ENCODE peak calls at places on chromosomes 16 and 17, in five cellular contexts. F is transverse colon, B is heart left ventricle, Q is A549, M is gastrocnemius medialis. K is an unnamed sample.

GRCh38 chr16:4273858-4274291 is 1.1 kb upstream of the TFAP4 start:
- DNase-seq in F (peak), B (peak), Q (peak), M (no peak), K (peak)

GRCh38 chr16:17194190-17194780 is 276.5 kb downstream of the XYLT1 start:
- DNase-seq in F (peak), B (peak), M (peak), Q (no peak), K (no peak)

GRCh38 chr16:55479560-55480197 is 681 bp downstream of the MMP2 start:
- DNase-seq in M (no peak), B (no peak), Q (no peak), F (no peak), K (no peak)

GRCh38 chr16:3216263-3216640 is 18.7 kb downstream of the ZNF200 start:
- DNase-seq in Q (no peak), M (no peak), F (no peak), B (no peak), K (no peak)

GRCh38 chr17:28457890-28458289 is 15.6 kb upstream of the SLC13A2 start:
- DNase-seq in Q (no peak), F (no peak), M (no peak), B (no peak), K (no peak)

GRCh38 chr17:38750312-38751121 is 2.0 kb upstream of the PSMB3 start:
- DNase-seq in M (no peak), B (no peak), F (no peak), Q (no peak), K (no peak)

GRCh38 chr17:53588317-53588716 is 234.4 kb upstream of the KIF2B start:
- DNase-seq in F (no peak), B (no peak), M (no peak), Q (no peak), K (no peak)

GRCh38 chr17:54172654-54173316 is 350.1 kb downstream of the KIF2B start:
- DNase-seq in M (no peak), B (no peak), Q (peak), F (no peak), K (no peak)

GRCh38 chr17:83080641-83081560 is 1.5 kb downstream of the METRNL start:
- DNase-seq in F (peak), M (no peak), B (no peak), Q (no peak), K (no peak)

GRCh38 chr17:58829172-58829637 is 73.6 kb downstream of the PPM1E start:
- DNase-seq in M (no peak), Q (no peak), B (no peak), F (peak), K (no peak)

GRCh38 chr16:17171250-17172143 is 299.3 kb downstream of the XYLT1 start:
- DNase-seq in F (no peak), M (no peak), B (no peak), Q (no peak), K (no peak)

GRCh38 chr16:85751665-85752501 is 987 bp upstream of the C16orf74 start:
- DNase-seq in Q (no peak), F (no peak), B (no peak), M (no peak), K (no peak)

GRCh38 chr17:918102-918740 is 61.4 kb downstream of the NXN start:
- DNase-seq in M (no peak), Q (no peak), B (no peak), F (no peak), K (no peak)

GRCh38 chr16:27712251-27712711 is 162.3 kb downstream of the KATNIP start:
- DNase-seq in M (no peak), F (no peak), Q (no peak), B (no peak), K (no peak)

GRCh38 chr17:34218757-34219156 is 36.3 kb upstream of the CCL2 start:
- DNase-seq in Q (no peak), M (no peak), F (no peak), B (no peak), K (no peak)

GRCh38 chr16:727291-727977 is 528 bp downstream of the HAGHL start:
- DNase-seq in F (peak), Q (no peak), B (no peak), M (no peak), K (no peak)

GRCh38 chr16:49747654-49748053 is 108.3 kb downstream of the ZNF423 start:
- DNase-seq in M (no peak), F (no peak), Q (no peak), B (no peak), K (no peak)

GRCh38 chr17:65018612-65019290 is 37.8 kb downstream of the GNA13 start:
- DNase-seq in Q (no peak), B (no peak), M (no peak), F (no peak), K (no peak)

GRCh38 chr17:11608396-11608795 is 10.1 kb downstream of the DNAH9 start:
- DNase-seq in Q (no peak), B (peak), M (peak), F (peak), K (no peak)

GRCh38 chr16:2969545-2970521 is 685 bp downstream of the PAQR4 start:
- DNase-seq in Q (peak), F (peak), B (peak), M (no peak), K (peak)

GRCh38 chr16:53945996-53946395 is 242.0 kb downstream of the FTO start:
- DNase-seq in M (no peak), Q (peak), B (no peak), F (no peak), K (peak)

GRCh38 chr17:49409066-49409465 is 5.6 kb downstream of the PHB1 start:
- DNase-seq in M (no peak), B (no peak), F (peak), Q (no peak), K (no peak)

GRCh38 chr17:83179378-83179777 is 100.0 kb downstream of the METRNL start:
- DNase-seq in M (no peak), B (peak), F (no peak), Q (no peak), K (no peak)

GRCh38 chr16:67942510-67943255 is 1.2 kb downstream of the LCAT start:
- DNase-seq in M (no peak), Q (no peak), F (no peak), B (no peak), K (no peak)

GRCh38 chr17:4276514-4276913 is 12.7 kb upstream of the ANKFY1 start:
- DNase-seq in Q (no peak), F (no peak), B (no peak), M (no peak), K (no peak)

GRCh38 chr17:29178750-29179231 is 1.4 kb downstream of the MYO18A start:
- DNase-seq in M (no peak), B (peak), F (peak), Q (peak), K (no peak)

GRCh38 chr17:35414247-35414646 is 18.1 kb downstream of the SLFN12 start:
- DNase-seq in B (no peak), M (no peak), F (no peak), Q (no peak), K (no peak)

GRCh38 chr17:5422505-5422904 is 2.5 kb downstream of the RPAIN start:
- DNase-seq in M (no peak), B (no peak), F (no peak), Q (peak), K (peak)

GRCh38 chr17:29518359-29518758 is 48.5 kb downstream of the ABHD15 start:
- DNase-seq in F (no peak), M (no peak), Q (no peak), B (no peak), K (no peak)

GRCh38 chr17:12637015-12637414 is 28.7 kb upstream of the MYOCD start:
- DNase-seq in B (no peak), Q (peak), M (no peak), F (no peak), K (no peak)

GRCh38 chr16:68086860-68087268 is 1.7 kb downstream of the NFATC3 start:
- DNase-seq in F (no peak), M (no peak), B (no peak), Q (no peak), K (no peak)

GRCh38 chr17:34255841-34256240 is 756 bp downstream of the CCL2 start:
- DNase-seq in M (no peak), Q (no peak), B (no peak), F (no peak), K (no peak)

GRCh38 chr16:25841776-25842175 is 150.0 kb downstream of the HS3ST4 start:
- DNase-seq in Q (no peak), M (no peak), F (no peak), B (no peak), K (no peak)

GRCh38 chr17:28370035-28370743 is at the start of gene VTN:
- DNase-seq in F (no peak), Q (peak), M (no peak), B (peak), K (no peak)

GRCh38 chr16:27625050-27625697 is 75.2 kb downstream of the KATNIP start:
- DNase-seq in M (no peak), Q (no peak), F (peak), B (no peak), K (no peak)

GRCh38 chr16:68981971-68982370 is 123.5 kb upstream of the HAS3 start:
- DNase-seq in Q (no peak), B (no peak), M (no peak), F (no peak), K (no peak)

GRCh38 chr17:57442914-57443571 is 186.7 kb downstream of the MSI2 start:
- DNase-seq in M (peak), F (peak), B (peak), Q (no peak), K (peak)

GRCh38 chr17:57443781-57444180 is 187.5 kb downstream of the MSI2 start:
- DNase-seq in Q (no peak), M (no peak), F (no peak), B (no peak), K (no peak)

GRCh38 chr17:57440522-57441269 is 184.4 kb downstream of the MSI2 start:
- DNase-seq in M (peak), F (peak), B (peak), Q (peak), K (peak)

GRCh38 chr17:57442401-57442823 is 186.1 kb downstream of the MSI2 start:
- DNase-seq in Q (no peak), F (no peak), B (no peak), M (no peak), K (no peak)

GRCh38 chr17:57441270-57441600 is 184.9 kb downstream of the MSI2 start:
- DNase-seq in B (no peak), M (no peak), Q (no peak), F (no peak), K (no peak)
- TF ChIP-seq POLR2A in B (no peak), M (no peak), Q (no peak), F (no peak), K (no peak)

DNA sequence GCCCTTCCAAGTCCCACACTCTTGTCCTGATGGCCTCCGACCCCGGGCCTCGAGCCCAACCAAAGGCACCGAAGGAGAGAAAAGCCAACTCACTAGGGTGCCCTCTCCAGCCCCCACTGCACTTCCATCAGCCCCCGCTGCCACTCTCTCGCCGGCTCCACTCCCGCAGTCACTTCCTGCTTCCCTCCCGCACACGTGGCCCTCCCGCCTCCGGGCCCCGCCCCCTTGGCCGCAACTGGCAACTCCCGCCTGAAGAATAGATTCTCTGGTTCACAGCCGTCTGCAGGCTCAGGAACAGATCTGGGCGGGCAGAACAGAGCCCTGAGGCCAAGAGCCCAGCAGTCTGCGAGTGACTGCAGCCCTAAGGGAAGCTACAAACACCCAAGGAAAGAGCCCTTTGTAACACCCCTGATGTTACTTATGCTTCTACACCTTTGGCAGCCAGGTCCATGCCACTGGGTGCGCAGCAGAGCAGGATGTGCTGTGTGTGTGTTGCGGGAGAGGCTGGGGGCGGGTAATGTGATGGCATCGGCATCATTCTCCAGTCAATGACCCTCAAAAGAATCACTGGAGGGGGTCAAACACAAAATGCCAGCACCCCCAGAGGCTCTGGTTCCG is at the start of gene SLC39A11:
- DNase-seq in Q (peak), F (peak), B (peak), M (peak), K (peak)
- TF ChIP-seq POLR2A in Q (peak), F (peak), B (no peak), M (peak), K (peak)

DNA sequence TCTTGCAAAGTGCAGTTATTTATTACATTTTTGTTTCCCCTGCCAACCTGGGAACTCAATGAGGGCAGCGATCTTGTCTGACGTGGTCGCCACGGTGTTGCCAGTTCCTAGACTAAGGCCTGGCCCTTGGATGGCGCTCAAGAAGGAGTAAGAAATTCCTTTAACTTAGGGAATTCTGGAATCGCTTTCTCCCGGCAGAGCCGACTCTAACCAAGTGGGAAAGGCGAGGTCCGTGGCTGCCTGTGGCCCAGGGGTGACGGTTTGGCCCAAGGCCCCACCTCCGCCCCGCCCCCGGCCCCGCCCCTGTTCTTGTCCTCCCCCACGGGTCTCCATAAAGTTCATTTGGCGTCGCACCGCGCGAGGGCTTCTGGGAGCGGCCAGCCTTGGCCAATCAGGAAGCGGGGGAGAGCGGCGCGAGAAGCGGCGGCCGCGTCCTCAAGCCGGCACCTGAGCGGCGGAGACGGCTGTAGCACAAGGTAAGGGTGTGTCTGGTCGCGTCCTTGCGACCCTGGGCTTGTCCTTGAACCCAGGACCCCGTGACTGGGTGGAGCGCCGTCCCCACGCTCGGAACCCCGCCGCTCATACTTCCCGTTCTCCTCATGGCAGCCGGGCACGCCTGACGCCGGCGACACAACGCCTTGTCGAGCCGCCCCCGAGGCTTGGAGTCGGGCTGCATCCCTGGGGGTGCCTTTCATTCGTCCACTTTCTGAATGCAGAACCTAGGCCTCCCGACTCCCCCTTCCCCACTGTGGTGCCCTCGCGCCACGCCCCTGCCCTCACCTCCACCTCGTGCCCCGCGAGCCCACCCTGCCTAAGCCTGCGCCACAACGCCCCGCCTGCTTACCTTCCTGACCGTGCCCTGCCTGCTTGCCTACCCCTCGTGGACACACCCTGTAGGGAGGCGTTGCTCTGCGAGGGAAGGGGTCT is at the start of gene NUP93:
- DNase-seq in B (peak), M (peak), Q (peak), F (peak), K (peak)
- TF ChIP-seq POLR2A in B (no peak), M (peak), Q (peak), F (peak), K (peak)

GRCh38 chr16:24539295-24539849 is at the start of gene RBBP6:
- DNase-seq in M (peak), F (peak), B (peak), Q (peak), K (peak)
- TF ChIP-seq POLR2A in M (peak), F (peak), B (peak), Q (peak), K (peak)

GRCh38 chr17:78780335-78780734 is 1.7 kb downstream of the CYTH1 start:
- DNase-seq in M (no peak), F (no peak), Q (no peak), B (no peak), K (no peak)
- TF ChIP-seq POLR2A in M (no peak), F (no peak), Q (no peak), B (no peak), K (no peak)

GRCh38 chr17:77606146-77606864 is 352.2 kb upstream of the TNRC6C start:
- DNase-seq in B (no peak), M (no peak), Q (no peak), F (no peak), K (no peak)

GRCh38 chr17:77608431-77608830 is 350.1 kb upstream of the TNRC6C start:
- DNase-seq in F (no peak), B (no peak), Q (no peak), M (no peak), K (no peak)

GRCh38 chr17:77607606-77608005 is 350.9 kb upstream of the TNRC6C start:
- DNase-seq in M (no peak), B (no peak), F (no peak), Q (no peak), K (no peak)

GRCh38 chr17:77604301-77605031 is 354.0 kb upstream of the TNRC6C start:
- DNase-seq in M (no peak), B (no peak), F (no peak), Q (no peak), K (no peak)

DNA sequence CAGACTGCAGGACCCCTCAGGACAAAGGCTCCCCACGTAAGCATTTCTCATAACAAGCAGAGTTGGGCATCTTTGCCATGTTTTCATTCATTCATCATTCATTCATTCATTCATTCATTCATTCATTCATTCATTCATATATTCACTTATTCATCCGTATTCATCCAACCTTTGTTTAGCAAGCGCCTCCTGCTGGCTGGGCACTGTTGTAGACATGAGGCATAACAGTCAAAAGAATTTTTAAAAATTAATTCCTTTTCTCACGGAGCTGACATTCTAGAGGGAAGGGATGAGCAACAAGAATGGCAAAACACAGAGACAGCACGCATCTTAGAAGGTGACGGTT is 351.7 kb upstream of the TNRC6C start:
- DNase-seq in B (no peak), F (no peak), Q (no peak), M (no peak), K (no peak)
- TF ChIP-seq POLR2A in B (no peak), F (no peak), Q (no peak), M (no peak), K (no peak)

GRCh38 chr16:66159987-66160386 is 206.5 kb upstream of the CDH5 start:
- DNase-seq in Q (no peak), F (no peak), M (no peak), B (no peak), K (no peak)
- TF ChIP-seq POLR2A in Q (no peak), F (no peak), M (no peak), B (no peak), K (no peak)

GRCh38 chr16:75559564-75560372 is 3.7 kb upstream of the TMEM231 start:
- DNase-seq in M (no peak), B (peak), F (no peak), Q (no peak), K (peak)
- TF ChIP-seq POLR2A in M (no peak), B (no peak), F (no peak), Q (no peak), K (no peak)